ENCODE peak calls at places on chromosomes 1 and 21, in seven cellular contexts. P is MCF 10A, D is HFF-Myc, Z is epithelial cell of esophagus, N is GM13977, B is lower leg skin, T is AG04450. S is an unnamed sample.

GRCh38 chr1:221165331-221166161 is 286.3 kb downstream of the HLX start:
- DNase-seq in D (no peak), T (no peak), P (no peak), N (no peak), B (no peak), Z (no peak), S (no peak)

GRCh38 chr1:42822833-42823392 is 5.7 kb upstream of the SVBP start:
- DNase-seq in Z (no peak), N (no peak), D (no peak), T (no peak), B (no peak), P (peak), S (no peak)

GRCh38 chr1:25017436-25018109 is 87.5 kb upstream of the RUNX3 start:
- DNase-seq in B (no peak), T (no peak), D (no peak), N (no peak), P (peak), Z (peak), S (no peak)

GRCh38 chr1:163922743-163923186 is 601.0 kb downstream of the NUF2 start:
- DNase-seq in B (no peak), Z (no peak), N (peak), D (no peak), P (peak), T (no peak), S (no peak)

GRCh38 chr1:36816348-36816747 is 218.0 kb downstream of the GRIK3 start:
- DNase-seq in N (no peak), D (no peak), B (no peak), T (no peak), P (no peak), Z (no peak), S (no peak)

GRCh38 chr1:21822349-21822748 is 10.3 kb downstream of the LDLRAD2 start:
- DNase-seq in B (no peak), N (no peak), Z (no peak), T (no peak), P (no peak), D (no peak), S (no peak)

GRCh38 chr1:6259491-6260362 is 1.2 kb downstream of the GPR153 start:
- DNase-seq in Z (peak), N (peak), D (no peak), T (peak), P (peak), B (peak), S (peak)

GRCh38 chr1:201582261-201582951 is 43.5 kb downstream of the NAV1 start:
- DNase-seq in Z (peak), P (peak), T (no peak), N (no peak), B (no peak), D (no peak), S (no peak)

GRCh38 chr1:176178316-176178715 is 28.8 kb downstream of the COP1 start:
- DNase-seq in D (no peak), N (no peak), Z (peak), B (no peak), P (no peak), T (no peak), S (no peak)

GRCh38 chr1:214386747-214387146 is 105.8 kb downstream of the SMYD2 start:
- DNase-seq in T (no peak), Z (peak), D (no peak), N (no peak), P (peak), B (no peak), S (no peak)

GRCh38 chr1:198856601-198857000 is 217.8 kb downstream of the PTPRC start:
- DNase-seq in B (no peak), T (no peak), D (no peak), P (no peak), N (no peak), Z (no peak), S (no peak)

GRCh38 chr1:207579436-207579799 is 65.5 kb upstream of the CR1L start:
- DNase-seq in D (peak), N (peak), P (peak), B (no peak), Z (peak), T (peak), S (peak)

GRCh38 chr1:212727386-212728181 is 27.9 kb upstream of the BATF3 start:
- DNase-seq in B (no peak), T (no peak), Z (no peak), D (no peak), P (peak), N (no peak), S (no peak)

GRCh38 chr21:14080764-14081096 is 130.0 kb downstream of the LIPI start:
- DNase-seq in N (no peak), P (no peak), Z (no peak), D (no peak), B (no peak), T (no peak), S (no peak)

GRCh38 chr21:38263493-38263892 is 6.7 kb downstream of the KCNJ15 start:
- DNase-seq in P (no peak), D (no peak), T (no peak), Z (no peak), B (no peak), N (no peak), S (no peak)

GRCh38 chr1:67211589-67212563 is 45.6 kb downstream of the IL23R start:
- DNase-seq in Z (peak), B (no peak), P (peak), T (no peak), D (no peak), N (no peak), S (peak)

GRCh38 chr1:11845641-11846335 is 1.8 kb downstream of the NPPA start:
- DNase-seq in T (no peak), B (no peak), D (no peak), Z (peak), N (no peak), P (peak), S (no peak)

GRCh38 chr1:207867136-207868081 is 43.5 kb downstream of the CD34 start:
- DNase-seq in N (peak), Z (no peak), D (no peak), T (no peak), B (peak), P (no peak), S (no peak)

GRCh38 chr1:94831636-94832035 is 11.5 kb downstream of the SLC44A3 start:
- DNase-seq in T (no peak), P (no peak), D (no peak), N (no peak), B (no peak), Z (peak), S (no peak)

GRCh38 chr1:77375990-77376389 is 94.2 kb downstream of the AK5 start:
- DNase-seq in N (no peak), P (no peak), B (no peak), D (no peak), Z (no peak), T (no peak), S (no peak)

GRCh38 chr1:235990376-235990795 is 74.5 kb downstream of the NID1 start:
- DNase-seq in B (no peak), P (peak), N (no peak), D (no peak), Z (no peak), T (no peak), S (no peak)

GRCh38 chr1:114330451-114330983 is 176.8 kb upstream of the SYT6 start:
- DNase-seq in N (no peak), D (no peak), B (no peak), T (no peak), P (no peak), Z (no peak), S (no peak)

GRCh38 chr21:41825881-41826280 is 53.3 kb downstream of the PRDM15 start:
- DNase-seq in P (no peak), D (no peak), N (no peak), B (peak), Z (no peak), T (no peak), S (no peak)

GRCh38 chr21:18608226-18608625 is 204.6 kb upstream of the TMPRSS15 start:
- DNase-seq in N (no peak), B (no peak), T (no peak), D (no peak), P (no peak), Z (no peak), S (no peak)

GRCh38 chr1:162406811-162407210 is 5.1 kb downstream of the SH2D1B start:
- DNase-seq in P (no peak), B (no peak), N (no peak), Z (no peak), D (no peak), T (no peak), S (no peak)

GRCh38 chr1:81576996-81577697 is 223.6 kb upstream of the ADGRL2 start:
- DNase-seq in N (no peak), P (no peak), T (no peak), Z (no peak), B (no peak), D (no peak), S (no peak)

GRCh38 chr1:62466982-62467532 is 30.2 kb downstream of the USP1 start:
- DNase-seq in N (no peak), B (no peak), P (no peak), T (no peak), D (no peak), Z (no peak), S (no peak)

GRCh38 chr21:24353492-24353891 is 1253.8 kb downstream of the MRPL39 start:
- DNase-seq in N (no peak), D (no peak), T (no peak), P (no peak), B (no peak), Z (no peak), S (no peak)

GRCh38 chr1:36560177-36560576 is 77.5 kb upstream of the CSF3R start:
- DNase-seq in D (no peak), P (no peak), B (peak), N (no peak), Z (no peak), T (no peak), S (no peak)

GRCh38 chr21:43188181-43188580 is 19.4 kb downstream of the CRYAA start:
- DNase-seq in N (no peak), D (no peak), Z (no peak), P (no peak), T (no peak), B (peak), S (no peak)

GRCh38 chr1:214403431-214403830 is 122.5 kb downstream of the SMYD2 start:
- DNase-seq in T (no peak), B (no peak), Z (no peak), P (no peak), N (no peak), D (no peak), S (no peak)

GRCh38 chr1:61142726-61143500 is 60.6 kb downstream of the NFIA start:
- DNase-seq in Z (peak), D (no peak), T (no peak), N (no peak), B (no peak), P (peak), S (no peak)

GRCh38 chr1:114319480-114319879 is 165.8 kb upstream of the SYT6 start:
- DNase-seq in P (no peak), B (no peak), D (no peak), N (no peak), Z (peak), T (no peak), S (no peak)

GRCh38 chr1:12636098-12636950 is 7.6 kb upstream of the AADACL4 start:
- DNase-seq in Z (no peak), P (peak), D (no peak), N (no peak), T (no peak), B (no peak), S (no peak)

GRCh38 chr1:29670752-29671151 is 434.4 kb downstream of the PTPRU start:
- DNase-seq in B (peak), N (no peak), P (no peak), Z (no peak), D (no peak), T (no peak), S (no peak)

GRCh38 chr21:42220138-42220701 is 1.3 kb downstream of the ABCG1 start:
- DNase-seq in D (no peak), Z (peak), P (peak), N (peak), B (no peak), T (peak), S (peak)

DNA sequence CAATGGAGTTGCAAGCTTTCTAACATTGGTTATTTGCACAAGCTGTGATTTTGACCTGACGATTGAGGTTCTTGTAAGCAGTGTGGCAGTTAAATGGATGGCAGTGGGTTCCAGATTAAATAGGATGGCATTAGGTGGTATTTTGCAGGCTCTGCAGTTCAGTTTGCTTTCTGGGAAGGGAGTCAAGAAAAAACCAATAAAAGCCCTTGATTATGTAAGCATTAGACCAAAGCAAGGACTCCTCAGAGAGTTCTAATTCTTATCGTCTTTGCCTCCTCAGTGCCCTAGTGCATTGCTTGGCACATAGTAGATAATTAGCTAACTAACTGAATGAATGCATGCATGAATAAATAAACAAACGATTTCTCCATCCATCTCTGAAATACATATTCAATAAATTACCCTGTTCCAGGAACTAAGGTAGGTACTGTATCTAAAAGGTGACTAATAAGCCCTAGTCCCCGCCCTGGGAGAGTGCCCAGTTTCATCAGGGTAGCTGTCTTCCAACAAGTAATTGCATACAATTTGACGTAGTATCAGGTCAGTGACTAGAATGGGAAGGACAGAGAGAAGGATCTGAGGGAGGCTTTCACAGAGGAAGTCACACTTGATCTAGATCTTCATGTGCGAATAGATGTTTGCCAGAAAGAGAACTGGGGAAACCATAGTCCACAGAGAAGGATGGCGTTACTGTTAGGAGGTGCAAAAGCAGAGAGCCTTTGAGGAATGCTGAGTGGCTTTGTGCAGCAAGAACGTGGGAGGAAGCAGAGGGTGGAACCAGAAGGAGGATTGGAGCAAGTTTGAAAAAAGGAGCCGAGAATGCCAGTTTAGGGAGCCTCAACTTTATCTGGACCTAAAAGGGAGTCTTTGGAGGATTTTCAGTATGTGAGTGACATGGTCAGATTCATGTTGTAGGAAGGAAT is 111.3 kb downstream of the TBX19 start:
- DNase-seq in Z (peak), B (no peak), D (no peak), T (no peak), N (no peak), P (peak), S (peak)
- TF ChIP-seq CTCF in Z (no peak), B (no peak), D (no peak), T (no peak), N (no peak), P (no peak), S (no peak)

GRCh38 chr1:117339866-117340357 is 27.3 kb upstream of the MAN1A2 start:
- DNase-seq in P (peak), N (no peak), B (no peak), Z (peak), D (peak), T (peak), S (peak)

GRCh38 chr1:117336087-117336817 is 31.0 kb upstream of the MAN1A2 start:
- DNase-seq in N (no peak), P (no peak), Z (no peak), B (no peak), T (no peak), D (no peak), S (no peak)

GRCh38 chr1:117341123-117341522 is 26.1 kb upstream of the MAN1A2 start:
- DNase-seq in N (no peak), D (no peak), Z (no peak), T (no peak), B (no peak), P (no peak), S (no peak)

GRCh38 chr1:117335376-117336086 is 31.7 kb upstream of the MAN1A2 start:
- DNase-seq in T (no peak), P (no peak), N (no peak), Z (no peak), B (no peak), D (no peak), S (no peak)
- TF ChIP-seq CTCF in T (no peak), P (no peak), N (no peak), Z (no peak), B (no peak), D (no peak), S (no peak)

DNA sequence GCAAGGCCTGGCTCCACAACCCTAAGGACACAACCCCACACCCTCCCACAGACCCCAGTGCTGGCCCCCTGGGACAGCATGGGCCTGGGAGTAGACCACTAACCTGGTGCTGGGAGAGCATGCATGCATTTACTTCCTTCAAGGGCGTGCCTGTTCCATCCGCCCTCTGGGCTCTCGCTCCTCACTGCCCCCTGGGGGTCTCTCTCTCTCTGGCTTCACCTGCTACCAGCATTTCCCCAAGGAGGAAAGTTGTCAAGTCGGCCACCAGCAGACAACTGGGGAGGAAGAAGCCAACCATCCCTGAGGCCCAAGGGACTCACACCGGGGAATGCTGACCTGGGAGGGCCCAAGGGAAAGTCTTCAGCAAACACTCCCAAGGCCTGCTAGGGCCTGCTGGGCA is 6.5 kb downstream of the LRP8 start:
- DNase-seq in Z (no peak), P (no peak), N (no peak), B (no peak), D (no peak), T (no peak), S (peak)
- TF ChIP-seq CTCF in Z (no peak), P (no peak), N (peak), B (no peak), D (peak), T (peak), S (no peak)

GRCh38 chr21:25790122-25790951 is 55.6 kb downstream of the GABPA start:
- DNase-seq in B (no peak), P (peak), T (no peak), D (peak), Z (peak), N (peak), S (peak)
- TF ChIP-seq CTCF in B (no peak), P (peak), T (peak), D (peak), Z (peak), N (peak), S (no peak)

GRCh38 chr1:203907901-203908300 is 46.5 kb downstream of the SNRPE start:
- DNase-seq in P (no peak), N (no peak), T (no peak), D (no peak), B (no peak), Z (no peak), S (no peak)

GRCh38 chr1:203899869-203900714 is 38.7 kb downstream of the SNRPE start:
- DNase-seq in Z (no peak), P (no peak), T (no peak), B (no peak), N (no peak), D (no peak), S (no peak)

GRCh38 chr1:203901581-203901980 is 40.2 kb downstream of the SNRPE start:
- DNase-seq in B (no peak), D (no peak), N (no peak), P (no peak), Z (no peak), T (no peak), S (no peak)

GRCh38 chr1:203906932-203907331 is 45.5 kb downstream of the SNRPE start:
- DNase-seq in P (peak), T (peak), B (no peak), N (no peak), D (peak), Z (peak), S (peak)

DNA sequence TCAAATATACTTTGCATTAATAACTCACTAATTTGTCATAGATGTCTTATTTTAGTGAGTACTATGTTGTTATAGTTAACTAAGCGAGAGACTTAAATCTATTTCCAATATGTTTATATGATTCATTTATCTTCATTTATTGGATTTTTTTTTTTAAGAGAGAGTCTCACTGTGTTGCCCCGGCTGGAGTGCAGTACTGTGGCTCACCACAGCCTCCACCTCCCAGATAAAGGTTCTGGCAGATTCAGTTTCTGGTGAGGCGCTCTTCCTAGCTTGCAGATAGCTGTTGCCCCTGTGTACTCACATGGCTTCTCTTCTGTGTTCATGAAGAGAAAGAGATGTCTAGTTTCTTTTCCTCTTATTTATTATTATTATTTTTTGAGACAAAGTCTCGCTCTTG is 43.9 kb downstream of the SNRPE start:
- DNase-seq in P (no peak), B (no peak), T (no peak), D (no peak), Z (no peak), N (no peak), S (no peak)
- TF ChIP-seq CTCF in P (no peak), B (no peak), T (no peak), D (no peak), Z (no peak), N (no peak), S (no peak)

DNA sequence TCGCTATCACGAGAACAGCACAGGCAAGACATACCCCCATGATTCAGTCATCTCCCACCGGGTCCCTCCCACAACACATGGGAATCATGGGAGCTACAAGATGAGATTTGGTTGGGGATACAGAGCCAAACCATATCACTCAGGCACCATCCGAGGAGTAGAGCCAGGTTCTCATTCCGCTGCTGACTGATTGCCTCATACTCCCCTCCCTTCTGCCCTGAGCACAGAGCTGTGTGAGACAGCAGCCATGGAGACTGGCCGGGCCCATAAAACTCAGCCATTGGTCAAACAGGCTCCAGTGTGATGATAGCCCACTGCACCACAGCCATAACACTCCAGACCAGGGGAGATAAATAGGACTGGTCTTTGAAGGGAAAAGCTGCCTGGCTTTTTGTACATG is 22.6 kb downstream of the TTC4 start:
- DNase-seq in Z (no peak), D (no peak), N (no peak), T (no peak), P (no peak), B (peak), S (no peak)
- TF ChIP-seq CTCF in Z (no peak), D (no peak), N (no peak), T (no peak), P (no peak), B (no peak), S (no peak)

DNA sequence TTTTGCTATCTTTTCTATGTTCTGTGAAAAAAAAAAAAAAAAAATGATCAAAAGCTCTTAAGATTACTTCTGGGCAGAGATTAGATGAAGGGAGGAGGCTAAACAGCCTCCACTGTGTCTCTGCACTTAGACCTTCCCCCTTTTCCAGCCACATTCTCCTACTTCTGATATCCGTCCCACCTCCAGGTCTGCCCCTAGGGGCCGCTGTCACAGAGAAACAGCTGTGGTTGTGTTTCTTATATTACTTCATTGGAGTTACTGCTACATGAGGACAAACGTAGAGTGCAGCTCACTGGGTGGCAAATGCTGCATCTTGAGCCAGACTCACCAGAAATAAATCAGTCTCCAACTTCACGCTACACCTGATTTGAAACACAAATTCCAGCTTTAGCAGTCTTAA is 125.4 kb upstream of the PTBP2 start:
- DNase-seq in P (peak), Z (peak), B (no peak), D (peak), T (no peak), N (peak), S (peak)
- TF ChIP-seq CTCF in P (peak), Z (peak), B (no peak), D (peak), T (peak), N (peak), S (peak)